ENCODE peak calls at places on chromosomes 16 and 17, in eight cellular contexts. O, L, W, B, S, U, V and E are unnamed samples.
A peak's percentile ranks its signal among the peaks of the same experiment; 100 is the strongest.

GRCh38 chr17:6496116-6496481 is 51.8 kb downstream of the PIMREG start:
- DNase-seq in B (peak; percentile 52), O (no peak), W (no peak), V (no peak), S (no peak), U (no peak), L (no peak), E (no peak)

GRCh38 chr17:9032151-9032550 is 10.8 kb downstream of the NTN1 start:
- DNase-seq in B (no peak), W (no peak), O (no peak), S (no peak), L (no peak), V (no peak), U (no peak), E (no peak)

GRCh38 chr17:2239882-2240430 is 63.6 kb downstream of the SMG6 start:
- DNase-seq in B (no peak), S (peak; percentile 50), L (peak; percentile 75), U (peak; percentile 33), O (no peak), V (peak; percentile 60), W (peak; percentile 73), E (no peak)

GRCh38 chr16:69112285-69113129 is 7.1 kb downstream of the HAS3 start:
- DNase-seq in B (peak; percentile 72), L (no peak), U (peak; percentile 74), S (peak; percentile 85), W (peak; percentile 44), V (peak; percentile 64), O (no peak), E (no peak)

GRCh38 chr16:21166561-21166961 is 8.1 kb downstream of the LDAF1 start:
- DNase-seq in L (no peak), U (no peak), O (no peak), S (no peak), B (peak; percentile 27), V (no peak), W (no peak), E (no peak)

GRCh38 chr17:8392674-8393469 is 4.8 kb downstream of the RNF222 start:
- DNase-seq in L (no peak), U (no peak), V (no peak), B (no peak), S (no peak), O (no peak), W (no peak), E (no peak)

GRCh38 chr17:40432864-40433528 is 10.3 kb upstream of the IGFBP4 start:
- DNase-seq in B (no peak), V (peak; percentile 43), W (peak; percentile 43), O (no peak), L (peak; percentile 71), S (no peak), U (peak; percentile 30), E (no peak)

GRCh38 chr17:48155889-48156670 is 48.5 kb downstream of the SNX11 start:
- DNase-seq in V (no peak), L (no peak), O (no peak), U (no peak), S (no peak), B (no peak), W (no peak), E (no peak)

GRCh38 chr17:53227514-53227913 is 595.2 kb upstream of the KIF2B start:
- DNase-seq in V (no peak), L (no peak), U (no peak), B (no peak), W (no peak), O (no peak), S (no peak), E (no peak)

GRCh38 chr17:8441690-8442089 is 6.0 kb downstream of the NDEL1 start:
- DNase-seq in W (no peak), S (no peak), U (no peak), O (no peak), L (no peak), V (no peak), B (no peak), E (no peak)

GRCh38 chr16:84532299-84532724 is 27.9 kb upstream of the MEAK7 start:
- DNase-seq in W (peak; percentile 86), O (no peak), B (no peak), S (peak; percentile 62), L (peak; percentile 61), V (peak; percentile 24), U (peak; percentile 50), E (no peak)

GRCh38 chr17:56596741-56597494 is 3.4 kb downstream of the NOG start:
- DNase-seq in O (no peak), W (no peak), B (no peak), V (no peak), U (no peak), L (no peak), S (no peak), E (no peak)

GRCh38 chr17:56599093-56599492 is 5.6 kb downstream of the NOG start:
- DNase-seq in O (no peak), S (no peak), B (peak; percentile 56), U (no peak), W (no peak), V (no peak), L (no peak), E (no peak)

GRCh38 chr17:56595831-56596740 is 2.6 kb downstream of the NOG start:
- DNase-seq in B (peak; percentile 73), V (no peak), U (no peak), S (no peak), L (no peak), O (no peak), W (no peak), E (no peak)

GRCh38 chr17:56598471-56598870 is 5.0 kb downstream of the NOG start:
- DNase-seq in O (no peak), W (no peak), L (no peak), B (no peak), V (no peak), U (no peak), S (no peak), E (no peak)

GRCh38 chr17:56597495-56597990 is 4.0 kb downstream of the NOG start:
- DNase-seq in L (no peak), U (peak; percentile 5), O (no peak), W (no peak), S (no peak), V (no peak), B (peak; percentile 48), E (no peak)
- H3K4me3 ChIP-seq in L (no peak overlapping the region), U (no peak overlapping the region), O (peak overlapping the region; percentile 16), W (peak overlapping the region; percentile 27), S (peak overlapping the region; percentile 37), V (no peak overlapping the region), B (peak overlapping the region; percentile 57), E (peak overlapping the region; percentile 58)

DNA sequence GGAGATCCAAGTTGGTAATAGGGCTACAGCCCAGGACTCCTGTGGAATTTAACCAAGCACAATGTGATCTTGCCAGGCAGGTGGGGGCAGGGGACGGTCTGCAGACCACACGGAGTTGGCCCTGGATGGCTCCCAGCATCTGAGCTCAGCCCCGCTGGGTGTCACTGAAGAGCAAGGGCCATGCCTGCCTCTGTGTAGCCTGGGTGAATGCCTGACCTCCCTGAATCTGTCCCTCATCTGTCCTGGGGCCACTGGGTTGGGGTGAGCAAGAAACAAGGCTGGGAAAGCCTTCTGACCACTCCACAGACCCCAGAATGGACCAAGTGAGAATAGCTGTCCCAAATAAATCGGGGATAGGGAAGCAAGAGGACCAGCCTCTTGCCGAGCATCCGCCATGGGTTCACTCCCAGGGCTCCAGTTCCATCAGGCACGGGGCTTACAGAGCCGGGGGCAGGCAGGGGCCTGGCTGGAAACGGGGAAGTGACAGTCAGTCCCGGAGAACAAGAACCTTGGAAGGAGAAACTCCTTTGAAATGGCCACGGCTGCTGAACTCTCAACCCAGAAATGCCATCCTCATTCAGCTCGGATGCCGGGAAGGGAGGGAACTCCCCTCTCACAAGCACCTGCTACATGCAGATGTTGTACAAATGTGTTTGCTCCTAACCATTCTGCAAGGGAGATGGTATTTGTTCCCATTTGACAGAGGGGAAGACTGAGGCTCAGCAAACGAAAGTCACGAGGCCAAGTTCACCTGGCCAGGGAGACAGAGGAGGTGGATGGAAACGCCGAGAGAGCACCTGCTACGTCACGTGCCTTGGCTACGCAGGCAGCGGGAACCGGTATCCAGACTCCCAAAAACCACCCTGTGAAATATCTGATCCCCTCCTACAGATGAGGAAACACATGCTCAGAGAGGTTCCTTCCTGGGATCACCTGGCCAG is 50.0 kb downstream of the RMI2 start:
- DNase-seq in V (no peak), S (no peak), U (no peak), L (no peak), O (no peak), W (no peak), B (no peak), E (no peak)
- TF ChIP-seq CTCF in V (no peak), S (peak; percentile 9), U (no peak), L (no peak), O (no peak), W (no peak), B (no peak), E (no peak)

GRCh38 chr16:70575376-70575775 is 51.8 kb downstream of the SF3B3 start:
- DNase-seq in V (no peak), U (no peak), O (no peak), W (no peak), L (no peak), B (no peak), S (no peak), E (no peak)
- TF ChIP-seq POLR2A in V (no peak), U (no peak), O (no peak), W (no peak), L (no peak), B (no peak), S (no peak), E (no peak)

DNA sequence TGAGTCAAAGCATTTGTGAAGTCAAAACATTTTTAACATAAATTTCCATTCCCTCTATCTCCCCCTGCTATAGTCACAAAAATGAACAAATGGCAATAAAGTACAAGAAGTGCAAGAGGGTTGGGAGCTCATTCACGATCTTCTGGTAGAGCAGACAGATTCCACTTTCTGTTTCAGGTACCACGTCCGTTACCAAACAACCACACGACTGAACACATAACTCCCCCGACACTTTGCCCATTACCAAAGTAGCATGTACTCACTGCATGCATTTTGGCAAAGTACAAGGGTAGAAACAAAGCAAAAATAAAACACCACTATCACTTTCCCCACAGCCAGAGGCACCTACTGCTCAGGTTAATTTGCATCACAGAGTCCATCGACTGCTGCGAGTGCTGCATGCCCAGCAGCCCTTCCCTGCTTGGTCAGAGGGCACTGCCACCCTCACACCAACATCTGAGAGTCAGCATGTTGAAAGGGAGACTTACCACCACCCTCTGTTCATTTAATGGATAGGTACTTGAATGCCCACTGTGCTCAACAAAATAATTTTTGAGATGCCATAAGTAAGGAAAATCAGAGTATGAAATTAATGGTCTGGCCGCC is 150.3 kb upstream of the AXIN2 start:
- DNase-seq in V (peak; percentile 14), B (no peak), W (no peak), L (no peak), S (no peak), U (no peak), O (no peak), E (no peak)
- H3K4me3 ChIP-seq in V (no peak overlapping the region), B (no peak overlapping the region), W (no peak overlapping the region), L (no peak overlapping the region), S (no peak overlapping the region), U (no peak overlapping the region), O (no peak overlapping the region), E (peak overlapping the region; percentile 21)